ENCODE peak calls at places on chromosomes 3 and 15, in seven cellular contexts. R is fibroblast of the aortic adventitia; T is RWPE1; B is HFFc6; K is naive thymus-derived CD8-positive, alpha-beta T cell; D is tibial nerve; G is posterior vena cava. H is an unnamed sample.

GRCh38 chr15:43250785-43251184 is 15.9 kb downstream of the TGM5 start:
- DNase-seq in R (no peak), T (no peak), B (no peak), K (no peak), D (no peak), G (no peak), H (no peak)

GRCh38 chr3:58180940-58181587 is 29.7 kb downstream of the DNASE1L3 start:
- DNase-seq in R (no peak), T (peak), B (no peak), K (no peak), D (no peak), G (no peak), H (peak)

GRCh38 chr3:179088306-179088705 is 16.7 kb upstream of the ZMAT3 start:
- DNase-seq in R (no peak), T (no peak), B (no peak), K (no peak), D (no peak), G (no peak), H (no peak)

GRCh38 chr3:186509423-186509822 is 34.8 kb downstream of the CRYGS start:
- DNase-seq in R (no peak), T (no peak), B (no peak), K (no peak), D (no peak), G (no peak), H (no peak)

GRCh38 chr15:93359037-93359779 is 270.2 kb upstream of the RGMA start:
- DNase-seq in R (no peak), T (no peak), B (no peak), K (no peak), D (no peak), G (no peak), H (no peak)

GRCh38 chr3:179973024-179973423 is 63.7 kb downstream of the PEX5L start:
- DNase-seq in R (peak), T (no peak), B (no peak), K (no peak), D (no peak), G (no peak), H (no peak)

GRCh38 chr15:63500265-63501250 is 3.8 kb upstream of the USP3 start:
- DNase-seq in R (no peak), T (no peak), B (no peak), K (no peak), D (no peak), G (no peak), H (peak)

GRCh38 chr15:25179673-25180511 is 225.1 kb downstream of the SNRPN start:
- DNase-seq in R (no peak), T (no peak), B (no peak), K (no peak), D (no peak), G (peak), H (no peak)

GRCh38 chr15:70088427-70088826 is 9.3 kb downstream of the TLE3 start:
- DNase-seq in R (no peak), T (no peak), B (no peak), K (no peak), D (no peak), G (no peak), H (no peak)

GRCh38 chr3:138933068-138933668 is 13.8 kb downstream of the FOXL2 start:
- DNase-seq in R (no peak), T (no peak), B (no peak), K (no peak), D (no peak), G (peak), H (no peak)

GRCh38 chr3:39707314-39707909 is 102.0 kb upstream of the MYRIP start:
- DNase-seq in R (peak), T (peak), B (peak), K (no peak), D (no peak), G (no peak), H (no peak)

GRCh38 chr3:126103121-126104027 is 19.4 kb upstream of the SLC41A3 start:
- DNase-seq in R (no peak), T (no peak), B (no peak), K (no peak), D (no peak), G (peak), H (no peak)

GRCh38 chr15:84748274-84749110 is at the start of gene ZNF592:
- DNase-seq in R (peak), T (peak), B (peak), K (peak), D (peak), G (peak), H (peak)

GRCh38 chr3:117036259-117036799 is 326.8 kb downstream of the TUSC7 start:
- DNase-seq in R (peak), T (no peak), B (peak), K (no peak), D (peak), G (no peak), H (peak)

GRCh38 chr3:63809607-63810006 is 9.5 kb upstream of the C3orf49 start:
- DNase-seq in R (no peak), T (peak), B (peak), K (no peak), D (no peak), G (no peak), H (no peak)

GRCh38 chr15:20361091-20361490 is 180.5 kb downstream of the GOLGA6L6 start:
- DNase-seq in R (no peak), T (no peak), B (no peak), K (no peak), D (no peak), G (no peak), H (no peak)

GRCh38 chr3:159208080-159208479 is 406.2 kb downstream of the MFSD1 start:
- DNase-seq in R (peak), T (no peak), B (no peak), K (no peak), D (no peak), G (no peak), H (no peak)

GRCh38 chr15:45648521-45649200 is 13.8 kb downstream of the SQOR start:
- DNase-seq in R (peak), T (peak), B (peak), K (no peak), D (no peak), G (no peak), H (peak)

GRCh38 chr3:11568503-11569155 is 75.1 kb downstream of the VGLL4 start:
- DNase-seq in R (peak), T (peak), B (peak), K (no peak), D (peak), G (peak), H (peak)

GRCh38 chr3:59426851-59427565 is 377.2 kb upstream of the CFAP20DC start:
- DNase-seq in R (peak), T (peak), B (no peak), K (no peak), D (no peak), G (no peak), H (no peak)

GRCh38 chr15:77013786-77014136 is 18.8 kb downstream of the PSTPIP1 start:
- DNase-seq in R (no peak), T (peak), B (no peak), K (peak), D (no peak), G (no peak), H (no peak)

GRCh38 chr15:38275951-38276350 is 23.3 kb downstream of the SPRED1 start:
- DNase-seq in R (peak), T (no peak), B (peak), K (no peak), D (no peak), G (no peak), H (no peak)

GRCh38 chr15:60476713-60477112 is 2.2 kb downstream of the ICE2 start:
- DNase-seq in R (peak), T (no peak), B (peak), K (no peak), D (no peak), G (no peak), H (no peak)

H was measured in kidney glomerular epithelial cell.